ENCODE peak calls at places on chromosome 7, in four cellular contexts. O is adrenal gland, P is gastrocnemius medialis, W is neuronal stem cell. M is an unnamed sample.

GRCh38 chr7:151671514-151671913 is 151.8 kb upstream of the RHEB start:
- DNase-seq in O (no peak), P (no peak), W (no peak), M (no peak)

GRCh38 chr7:84085147-84085546 is 109.4 kb downstream of the SEMA3A start:
- DNase-seq in O (no peak), P (no peak), W (no peak), M (no peak)

GRCh38 chr7:150744041-150744656 is 6.9 kb downstream of the GIMAP5 start:
- DNase-seq in O (no peak), P (no peak), W (no peak), M (no peak)

GRCh38 chr7:86928308-86928707 is 131.1 kb downstream of the ELAPOR2 start:
- DNase-seq in O (no peak), P (no peak), W (no peak), M (no peak)

GRCh38 chr7:16171928-16172327 is 249.4 kb downstream of the CRPPA start:
- DNase-seq in O (no peak), P (no peak), W (no peak), M (no peak)

GRCh38 chr7:134565643-134566136 is 16.8 kb downstream of the AKR1B15 start:
- DNase-seq in O (peak), P (no peak), W (no peak), M (no peak)

GRCh38 chr7:150824379-150825177 is 24.0 kb downstream of the TMEM176A start:
- DNase-seq in O (no peak), P (no peak), W (no peak), M (no peak)

GRCh38 chr7:65477326-65477725 is 103.7 kb downstream of the ZNF92 start:
- DNase-seq in O (peak), P (no peak), W (no peak), M (no peak)

GRCh38 chr7:5215313-5215712 is 25.3 kb downstream of the WIPI2 start:
- DNase-seq in O (no peak), P (no peak), W (no peak), M (no peak)

GRCh38 chr7:16587785-16588184 is 57.8 kb downstream of the ANKMY2 start:
- DNase-seq in O (no peak), P (no peak), W (no peak), M (no peak)

GRCh38 chr7:114342431-114343181 is 72.0 kb upstream of the FOXP2 start:
- DNase-seq in O (no peak), P (no peak), W (no peak), M (no peak)

GRCh38 chr7:1883031-1883761 is 213.1 kb downstream of the ELFN1 start:
- DNase-seq in O (peak), P (no peak), W (no peak), M (no peak)

GRCh38 chr7:130063036-130063435 is 7.3 kb upstream of the KLHDC10 start:
- DNase-seq in O (peak), P (peak), W (peak), M (no peak)

GRCh38 chr7:96449094-96449493 is 127.2 kb upstream of the SLC25A13 start:
- DNase-seq in O (no peak), P (no peak), W (no peak), M (no peak)

GRCh38 chr7:99440195-99440594 is 1.5 kb downstream of the CPSF4 start:
- DNase-seq in O (no peak), P (no peak), W (no peak), M (no peak)

GRCh38 chr7:92594746-92595145 is 4.6 kb upstream of the FAM133B start:
- DNase-seq in O (no peak), P (no peak), W (no peak), M (no peak)

GRCh38 chr7:130793855-130794618 is 60.0 kb upstream of the KLF14 start:
- DNase-seq in O (no peak), P (no peak), W (no peak), M (no peak)

GRCh38 chr7:142280263-142280662 is 22.4 kb upstream of the PRSS58 start:
- DNase-seq in O (no peak), P (no peak), W (no peak), M (no peak)

GRCh38 chr7:44693641-44694313 is 54.9 kb upstream of the ZMIZ2 start:
- DNase-seq in O (peak), P (peak), W (no peak), M (no peak)

GRCh38 chr7:150381096-150381495 is 2.0 kb downstream of the ZNF775 start:
- DNase-seq in O (no peak), P (no peak), W (no peak), M (no peak)

GRCh38 chr7:7495171-7495570 is 40.5 kb downstream of the COL28A1 start:
- DNase-seq in O (no peak), P (no peak), W (no peak), M (no peak)

GRCh38 chr7:123440202-123440601 is 94.2 kb downstream of the IQUB start:
- DNase-seq in O (no peak), P (no peak), W (peak), M (no peak)

GRCh38 chr7:78095549-78095948 is 297.0 kb downstream of the PHTF2 start:
- DNase-seq in O (no peak), P (no peak), W (no peak), M (no peak)

GRCh38 chr7:76407718-76408117 is 1.8 kb downstream of the SSC4D start:
- DNase-seq in O (no peak), P (no peak), W (no peak), M (no peak)

GRCh38 chr7:87413951-87414381 is 61.5 kb downstream of the ABCB4 start:
- DNase-seq in O (peak), P (peak), W (peak), M (no peak)

GRCh38 chr7:44114586-44115310 is 8.6 kb downstream of the POLD2 start:
- DNase-seq in O (peak), P (peak), W (no peak), M (no peak)

GRCh38 chr7:150755473-150756099 is 18.4 kb downstream of the GIMAP5 start:
- DNase-seq in O (peak), P (no peak), W (no peak), M (no peak)

GRCh38 chr7:13262929-13263530 is 575.6 kb downstream of the ARL4A start:
- DNase-seq in O (no peak), P (no peak), W (peak), M (no peak)

GRCh38 chr7:7791523-7791922 is 73.1 kb upstream of the RPA3 start:
- DNase-seq in O (no peak), P (no peak), W (no peak), M (no peak)

GRCh38 chr7:141693082-141693481 is 8.9 kb downstream of the DENND11 start:
- DNase-seq in O (no peak), P (no peak), W (no peak), M (no peak)

GRCh38 chr7:70456729-70457128 is 675.2 kb upstream of the GALNT17 start:
- DNase-seq in O (no peak), P (no peak), W (no peak), M (no peak)

GRCh38 chr7:136874393-136875032 is 6.1 kb downstream of the CHRM2 start:
- DNase-seq in O (no peak), P (no peak), W (peak), M (no peak)

GRCh38 chr7:37045786-37046185 is 321.5 kb upstream of the AOAH start:
- DNase-seq in O (no peak), P (no peak), W (no peak), M (no peak)

GRCh38 chr7:81367335-81367801 is 402.5 kb downstream of the HGF start:
- DNase-seq in O (no peak), P (no peak), W (no peak), M (no peak)

GRCh38 chr7:53684693-53685092 is 649.3 kb downstream of the POM121L12 start:
- DNase-seq in O (no peak), P (no peak), W (no peak), M (no peak)

GRCh38 chr7:113015038-113015645 is 71.5 kb downstream of the GPR85 start:
- DNase-seq in O (no peak), P (no peak), W (no peak), M (no peak)

GRCh38 chr7:77799078-77799964 is 748 bp downstream of the PHTF2 start:
- DNase-seq in O (peak), P (peak), W (peak), M (peak)

GRCh38 chr7:116025098-116025809 is 5.3 kb downstream of the TFEC start:
- DNase-seq in O (no peak), P (no peak), W (no peak), M (no peak)
- H3K27ac ChIP-seq in O (no peak), P (no peak), W (no peak), M (no peak)

DNA sequence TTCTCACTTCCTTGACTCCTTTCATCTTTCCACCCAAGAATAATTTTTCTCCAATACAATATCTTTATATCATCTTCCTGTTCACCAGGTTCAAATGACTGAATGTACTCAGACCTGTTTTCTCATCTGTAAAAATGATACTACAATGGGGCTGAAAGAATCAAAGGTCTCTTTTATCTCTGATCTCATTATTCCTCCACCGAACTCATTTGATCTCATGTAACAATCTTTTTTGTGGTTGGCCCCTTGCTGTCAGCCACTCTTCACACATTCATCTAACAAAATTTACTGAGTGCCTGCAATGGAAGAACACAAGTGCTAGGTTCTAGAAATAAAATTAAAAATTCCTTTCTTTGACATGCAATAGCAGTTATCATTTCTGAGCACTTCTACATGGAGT is 65.0 kb downstream of the GRM8 start:
- DNase-seq in O (no peak), P (no peak), W (no peak), M (no peak)
- H3K4me3 ChIP-seq in O (no peak), P (no peak), W (no peak), M (no peak)

GRCh38 chr7:29853775-29854174 is 47.5 kb downstream of the WIPF3 start:
- DNase-seq in O (no peak), P (no peak), W (no peak), M (no peak)
- H3K27ac ChIP-seq in O (no peak), P (peak), W (no peak), M (no peak)

DNA sequence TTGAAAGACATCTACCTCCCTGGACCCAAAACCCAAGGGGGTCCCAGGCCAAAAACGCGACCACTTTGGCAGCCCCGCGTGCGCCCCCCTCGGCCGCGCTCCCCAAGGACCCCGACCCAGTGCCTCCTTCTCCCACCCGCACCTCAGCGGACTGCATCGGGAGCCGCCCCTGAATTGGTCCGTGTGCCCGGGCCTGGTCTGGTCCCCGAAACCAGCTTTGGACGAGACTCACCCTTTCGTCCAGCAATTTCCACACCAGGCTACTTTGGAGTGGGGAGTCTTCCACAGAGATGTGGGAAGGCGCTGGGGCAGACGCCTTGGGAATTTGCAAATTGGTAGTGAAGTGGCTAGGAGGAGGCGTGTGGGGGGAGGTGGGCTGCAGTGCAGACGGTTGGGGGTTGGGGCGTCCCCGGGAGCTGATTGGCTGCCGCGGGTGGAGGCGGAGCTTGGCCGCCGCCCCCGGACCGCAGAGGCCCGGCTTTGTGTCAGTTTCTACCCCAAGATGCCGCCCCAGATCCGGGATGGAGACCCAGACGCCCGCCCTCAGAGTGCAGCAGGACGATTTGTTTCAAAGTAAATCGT is 16.9 kb downstream of the TCAF1 start:
- DNase-seq in O (peak), P (no peak), W (peak), M (no peak)
- H3K4me3 ChIP-seq in O (peak), P (peak), W (peak), M (peak)

DNA sequence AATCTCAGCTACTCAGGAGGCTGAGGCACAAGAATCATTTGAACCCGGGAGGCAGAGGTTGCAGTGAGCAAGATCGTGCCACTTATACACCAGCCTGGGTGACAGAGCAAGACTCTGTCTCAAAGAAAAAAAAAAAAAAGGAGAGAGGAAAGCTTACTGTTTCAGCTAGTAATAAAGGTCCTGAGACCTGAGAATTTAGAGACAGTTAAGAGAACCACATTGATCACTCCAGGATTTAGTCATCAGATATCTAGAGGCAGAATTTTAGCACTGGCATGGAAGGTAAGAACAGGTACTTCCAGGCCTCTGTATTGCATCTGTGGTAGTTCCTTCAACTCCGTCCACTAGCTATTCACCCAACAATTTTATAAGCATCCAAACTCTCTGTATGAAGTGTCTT is 7.8 kb downstream of the COG5 start:
- DNase-seq in O (no peak), P (no peak), W (no peak), M (no peak)
- H3K27ac ChIP-seq in O (no peak), P (no peak), W (no peak), M (no peak)

DNA sequence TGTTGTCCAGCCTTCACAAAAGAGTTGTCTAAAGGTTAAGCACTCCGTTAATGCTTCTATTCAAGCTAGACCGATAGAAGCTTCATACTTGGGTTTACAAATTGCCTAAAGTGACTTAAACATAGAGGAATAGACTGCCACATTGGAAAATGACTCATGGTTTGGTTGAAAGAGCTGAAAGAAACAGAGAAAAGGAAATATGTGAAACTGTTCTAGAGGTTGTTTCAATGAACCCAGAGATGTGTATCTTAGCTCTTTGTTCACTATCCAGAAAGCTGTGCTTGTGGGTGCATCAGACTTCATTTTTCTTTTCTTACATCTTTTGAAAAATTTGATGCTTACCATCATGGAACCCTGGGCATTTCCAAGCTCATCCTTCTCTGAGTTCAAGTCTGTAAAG is 736.2 kb downstream of the INHBA start:
- DNase-seq in O (no peak), P (no peak), W (no peak), M (no peak)
- H3K4me3 ChIP-seq in O (no peak), P (no peak), W (no peak), M (no peak)

GRCh38 chr7:55571534-55572377 is 546 bp downstream of the VOPP1 start:
- DNase-seq in O (peak), P (no peak), W (peak), M (no peak)

GRCh38 chr7:55569797-55570196 is 2.5 kb downstream of the VOPP1 start:
- DNase-seq in O (no peak), P (no peak), W (no peak), M (no peak)

GRCh38 chr7:55572378-55573233 is at the start of gene VOPP1:
- DNase-seq in O (peak), P (no peak), W (peak), M (peak)

GRCh38 chr7:55570218-55570873 is 2.0 kb downstream of the VOPP1 start:
- DNase-seq in O (no peak), P (no peak), W (no peak), M (no peak)

GRCh38 chr7:55570939-55571338 is 1.4 kb downstream of the VOPP1 start:
- DNase-seq in O (no peak), P (no peak), W (no peak), M (no peak)
- H3K27ac ChIP-seq in O (peak), P (peak), W (no peak), M (peak)

GRCh38 chr7:24336461-24336860 is 52.5 kb downstream of the NPY start:
- DNase-seq in O (no peak), P (peak), W (no peak), M (no peak)

GRCh38 chr7:24339575-24339974 is 55.6 kb downstream of the NPY start:
- DNase-seq in O (no peak), P (no peak), W (no peak), M (no peak)

GRCh38 chr7:24334627-24335026 is 50.6 kb downstream of the NPY start:
- DNase-seq in O (no peak), P (no peak), W (no peak), M (no peak)

GRCh38 chr7:24334012-24334411 is 50.0 kb downstream of the NPY start:
- DNase-seq in O (no peak), P (no peak), W (no peak), M (no peak)

GRCh38 chr7:24337180-24337579 is 53.2 kb downstream of the NPY start:
- DNase-seq in O (no peak), P (no peak), W (peak), M (no peak)
- H3K4me3 ChIP-seq in O (no peak), P (no peak), W (no peak), M (no peak)

M was measured in ascending aorta.